ENCODE peak calls at places on chromosomes 7 and 10, in seven cellular contexts. One of them, this sample, is unnamed.

GRCh38 chr7:97119747-97120146 is 2.2 kb downstream of the SDHAF3 start:
- DNase-seq in HCT116: no peak
- DNase-seq in HepG2: no peak
- DNase-seq in Peyer's patch: no peak
- DNase-seq in tibial nerve: no peak
- DNase-seq in heart left ventricle: no peak
- DNase-seq in prostate gland: no peak
- DNase-seq in this sample: no peak

GRCh38 chr7:55111007-55111406 is 92.2 kb downstream of the EGFR start:
- DNase-seq in Peyer's patch: no peak
- DNase-seq in prostate gland: no peak
- DNase-seq in heart left ventricle: no peak
- DNase-seq in tibial nerve: no peak
- DNase-seq in HCT116: no peak
- DNase-seq in HepG2: no peak
- DNase-seq in this sample: no peak

GRCh38 chr10:128086003-128086863 is 40.0 kb downstream of the MKI67 start:
- DNase-seq in heart left ventricle: no peak
- DNase-seq in HepG2: no peak
- DNase-seq in Peyer's patch: no peak
- DNase-seq in prostate gland: no peak
- DNase-seq in HCT116: no peak
- DNase-seq in tibial nerve: no peak
- DNase-seq in this sample: no peak

GRCh38 chr10:6514180-6514579 is 65.9 kb downstream of the PRKCQ start:
- DNase-seq in HepG2: no peak
- DNase-seq in HCT116: no peak
- DNase-seq in prostate gland: no peak
- DNase-seq in heart left ventricle: no peak
- DNase-seq in tibial nerve: no peak
- DNase-seq in Peyer's patch: no peak
- DNase-seq in this sample: peak; percentile 65

GRCh38 chr7:47356261-47356660 is 225.7 kb downstream of the TNS3 start:
- DNase-seq in heart left ventricle: no peak
- DNase-seq in tibial nerve: no peak
- DNase-seq in Peyer's patch: peak; percentile 10
- DNase-seq in HCT116: no peak
- DNase-seq in prostate gland: no peak
- DNase-seq in HepG2: no peak
- DNase-seq in this sample: no peak

GRCh38 chr7:150444674-150445365 is 5.6 kb upstream of the GIMAP8 start:
- DNase-seq in HepG2: no peak
- DNase-seq in HCT116: no peak
- DNase-seq in tibial nerve: no peak
- DNase-seq in Peyer's patch: no peak
- DNase-seq in prostate gland: no peak
- DNase-seq in heart left ventricle: no peak
- DNase-seq in this sample: no peak

GRCh38 chr10:5666324-5667220 is at the start of gene ASB13:
- DNase-seq in heart left ventricle: peak; percentile 81
- DNase-seq in HCT116: peak; percentile 28
- DNase-seq in HepG2: peak; percentile 54
- DNase-seq in prostate gland: peak; percentile 52
- DNase-seq in tibial nerve: no peak
- DNase-seq in Peyer's patch: peak; percentile 83
- DNase-seq in this sample: peak; percentile 17

GRCh38 chr10:10647331-10647730 is 370.3 kb upstream of the CELF2 start:
- DNase-seq in Peyer's patch: no peak
- DNase-seq in HepG2: no peak
- DNase-seq in prostate gland: no peak
- DNase-seq in tibial nerve: no peak
- DNase-seq in HCT116: no peak
- DNase-seq in heart left ventricle: no peak
- DNase-seq in this sample: no peak

GRCh38 chr10:62681211-62681940 is 123.1 kb upstream of the ADO start:
- DNase-seq in heart left ventricle: no peak
- DNase-seq in HepG2: peak; percentile 36
- DNase-seq in tibial nerve: no peak
- DNase-seq in prostate gland: no peak
- DNase-seq in Peyer's patch: peak; percentile 82
- DNase-seq in HCT116: no peak
- DNase-seq in this sample: no peak

GRCh38 chr10:117609095-117609821 is 66.7 kb downstream of the EMX2 start:
- DNase-seq in prostate gland: no peak
- DNase-seq in HCT116: no peak
- DNase-seq in tibial nerve: no peak
- DNase-seq in HepG2: peak; percentile 36
- DNase-seq in Peyer's patch: no peak
- DNase-seq in heart left ventricle: peak; percentile 22
- DNase-seq in this sample: peak; percentile 37

GRCh38 chr10:36608251-36608650 is 517.1 kb upstream of the ANKRD30A start:
- DNase-seq in HepG2: peak; percentile 1
- DNase-seq in tibial nerve: no peak
- DNase-seq in heart left ventricle: no peak
- DNase-seq in prostate gland: no peak
- DNase-seq in Peyer's patch: no peak
- DNase-seq in HCT116: no peak
- DNase-seq in this sample: no peak

GRCh38 chr10:128631801-128632241 is 505.6 kb upstream of the MKI67 start:
- DNase-seq in HCT116: peak; percentile 35
- DNase-seq in Peyer's patch: no peak
- DNase-seq in heart left ventricle: no peak
- DNase-seq in tibial nerve: no peak
- DNase-seq in HepG2: peak; percentile 21
- DNase-seq in prostate gland: no peak
- DNase-seq in this sample: no peak

GRCh38 chr10:34320265-34320664 is 494.8 kb downstream of the PARD3 start:
- DNase-seq in heart left ventricle: no peak
- DNase-seq in Peyer's patch: no peak
- DNase-seq in prostate gland: no peak
- DNase-seq in HepG2: no peak
- DNase-seq in HCT116: no peak
- DNase-seq in tibial nerve: no peak
- DNase-seq in this sample: no peak

GRCh38 chr10:104274762-104275721 is 6.1 kb downstream of the GSTO2 start:
- DNase-seq in Peyer's patch: peak; percentile 68
- DNase-seq in tibial nerve: no peak
- DNase-seq in heart left ventricle: no peak
- DNase-seq in HCT116: peak; percentile 68
- DNase-seq in HepG2: no peak
- DNase-seq in prostate gland: peak; percentile 49
- DNase-seq in this sample: no peak

GRCh38 chr10:96397902-96398301 is 39.1 kb upstream of the OPALIN start:
- DNase-seq in tibial nerve: no peak
- DNase-seq in prostate gland: no peak
- DNase-seq in Peyer's patch: no peak
- DNase-seq in HCT116: no peak
- DNase-seq in heart left ventricle: peak; percentile 56
- DNase-seq in HepG2: no peak
- DNase-seq in this sample: no peak

GRCh38 chr7:21766218-21766617 is 179.5 kb downstream of the CDCA7L start:
- DNase-seq in tibial nerve: no peak
- DNase-seq in prostate gland: no peak
- DNase-seq in HepG2: no peak
- DNase-seq in heart left ventricle: no peak
- DNase-seq in HCT116: no peak
- DNase-seq in Peyer's patch: no peak
- DNase-seq in this sample: no peak

GRCh38 chr7:105638942-105639495 is 57.7 kb upstream of the EFCAB10 start:
- DNase-seq in Peyer's patch: no peak
- DNase-seq in HepG2: no peak
- DNase-seq in prostate gland: peak; percentile 55
- DNase-seq in HCT116: no peak
- DNase-seq in heart left ventricle: no peak
- DNase-seq in tibial nerve: no peak
- DNase-seq in this sample: no peak

GRCh38 chr7:159005618-159006017 is 139.0 kb downstream of the VIPR2 start:
- DNase-seq in Peyer's patch: no peak
- DNase-seq in HCT116: no peak
- DNase-seq in HepG2: no peak
- DNase-seq in prostate gland: no peak
- DNase-seq in heart left ventricle: no peak
- DNase-seq in tibial nerve: no peak
- DNase-seq in this sample: no peak

GRCh38 chr7:29285451-29285807 is 90.9 kb downstream of the CHN2 start:
- DNase-seq in HepG2: peak; percentile 28
- DNase-seq in heart left ventricle: no peak
- DNase-seq in HCT116: peak; percentile 62
- DNase-seq in Peyer's patch: no peak
- DNase-seq in prostate gland: no peak
- DNase-seq in tibial nerve: no peak
- DNase-seq in this sample: no peak

GRCh38 chr10:71716406-71716805 is 3.2 kb downstream of the C10orf105 start:
- DNase-seq in tibial nerve: no peak
- DNase-seq in HepG2: no peak
- DNase-seq in heart left ventricle: no peak
- DNase-seq in prostate gland: no peak
- DNase-seq in HCT116: no peak
- DNase-seq in Peyer's patch: no peak
- DNase-seq in this sample: no peak

GRCh38 chr10:71717056-71717755 is 2.4 kb downstream of the C10orf105 start:
- DNase-seq in HCT116: no peak
- DNase-seq in prostate gland: no peak
- DNase-seq in HepG2: no peak
- DNase-seq in heart left ventricle: no peak
- DNase-seq in Peyer's patch: no peak
- DNase-seq in tibial nerve: no peak
- DNase-seq in this sample: no peak

GRCh38 chr10:71715026-71715425 is 4.6 kb downstream of the C10orf105 start:
- DNase-seq in heart left ventricle: no peak
- DNase-seq in HCT116: no peak
- DNase-seq in prostate gland: no peak
- DNase-seq in Peyer's patch: no peak
- DNase-seq in tibial nerve: no peak
- DNase-seq in HepG2: no peak
- DNase-seq in this sample: no peak

GRCh38 chr10:71714592-71714991 is 5.0 kb downstream of the C10orf105 start:
- DNase-seq in heart left ventricle: no peak
- DNase-seq in HepG2: no peak
- DNase-seq in Peyer's patch: no peak
- DNase-seq in prostate gland: no peak
- DNase-seq in HCT116: no peak
- DNase-seq in tibial nerve: no peak
- DNase-seq in this sample: no peak

GRCh38 chr10:71715860-71716259 is 3.7 kb downstream of the C10orf105 start:
- DNase-seq in heart left ventricle: no peak
- DNase-seq in HCT116: no peak
- DNase-seq in tibial nerve: no peak
- DNase-seq in prostate gland: no peak
- DNase-seq in Peyer's patch: no peak
- DNase-seq in HepG2: no peak
- DNase-seq in this sample: no peak
- H3K4me1 ChIP-seq in heart left ventricle: peaks cover 43% of the 10 kb centered on the region
- H3K4me1 ChIP-seq in HCT116: no peaks in the 10 kb centered on the region
- H3K4me1 ChIP-seq in tibial nerve: peaks cover 16% of the 10 kb centered on the region
- H3K4me1 ChIP-seq in prostate gland: peaks cover 10% of the 10 kb centered on the region
- H3K4me1 ChIP-seq in Peyer's patch: peaks cover 5% of the 10 kb centered on the region
- H3K4me1 ChIP-seq in HepG2: no peaks in the 10 kb centered on the region
- H3K4me1 ChIP-seq in this sample: peaks cover 36% of the 10 kb centered on the region

GRCh38 chr7:155974186-155974897 is 162.1 kb upstream of the SHH start:
- DNase-seq in heart left ventricle: no peak
- DNase-seq in Peyer's patch: peak; percentile 29
- DNase-seq in HCT116: no peak
- DNase-seq in HepG2: no peak
- DNase-seq in prostate gland: no peak
- DNase-seq in tibial nerve: no peak
- DNase-seq in this sample: no peak

GRCh38 chr7:155973451-155973997 is 161.3 kb upstream of the SHH start:
- DNase-seq in heart left ventricle: no peak
- DNase-seq in HepG2: no peak
- DNase-seq in tibial nerve: no peak
- DNase-seq in prostate gland: no peak
- DNase-seq in Peyer's patch: peak; percentile 30
- DNase-seq in HCT116: no peak
- DNase-seq in this sample: no peak

GRCh38 chr7:155972651-155973349 is 160.5 kb upstream of the SHH start:
- DNase-seq in prostate gland: no peak
- DNase-seq in heart left ventricle: no peak
- DNase-seq in tibial nerve: no peak
- DNase-seq in Peyer's patch: peak; percentile 28
- DNase-seq in HepG2: no peak
- DNase-seq in HCT116: no peak
- DNase-seq in this sample: no peak

GRCh38 chr7:155971180-155971770 is 159.0 kb upstream of the SHH start:
- DNase-seq in prostate gland: no peak
- DNase-seq in heart left ventricle: no peak
- DNase-seq in Peyer's patch: no peak
- DNase-seq in HCT116: no peak
- DNase-seq in tibial nerve: no peak
- DNase-seq in HepG2: no peak
- DNase-seq in this sample: no peak

GRCh38 chr7:155972247-155972646 is 160.0 kb upstream of the SHH start:
- DNase-seq in Peyer's patch: no peak
- DNase-seq in tibial nerve: no peak
- DNase-seq in HepG2: no peak
- DNase-seq in heart left ventricle: no peak
- DNase-seq in prostate gland: no peak
- DNase-seq in HCT116: no peak
- DNase-seq in this sample: no peak
- H3K36me3 ChIP-seq in Peyer's patch: no peaks in the 10 kb centered on the region
- H3K36me3 ChIP-seq in tibial nerve: no peaks in the 10 kb centered on the region
- H3K36me3 ChIP-seq in HepG2: no peaks in the 10 kb centered on the region
- H3K36me3 ChIP-seq in heart left ventricle: no peaks in the 10 kb centered on the region
- H3K36me3 ChIP-seq in prostate gland: no peaks in the 10 kb centered on the region
- H3K36me3 ChIP-seq in HCT116: no peaks in the 10 kb centered on the region
- H3K36me3 ChIP-seq in this sample: no peaks in the 10 kb centered on the region

GRCh38 chr7:92557808-92558362 is 29.3 kb downstream of the RBM48 start:
- DNase-seq in tibial nerve: no peak
- DNase-seq in HCT116: no peak
- DNase-seq in prostate gland: no peak
- DNase-seq in HepG2: no peak
- DNase-seq in heart left ventricle: no peak
- DNase-seq in Peyer's patch: no peak
- DNase-seq in this sample: no peak

GRCh38 chr7:92560602-92561001 is 29.6 kb downstream of the FAM133B start:
- DNase-seq in HepG2: no peak
- DNase-seq in HCT116: no peak
- DNase-seq in heart left ventricle: no peak
- DNase-seq in Peyer's patch: no peak
- DNase-seq in tibial nerve: no peak
- DNase-seq in prostate gland: no peak
- DNase-seq in this sample: no peak

DNA sequence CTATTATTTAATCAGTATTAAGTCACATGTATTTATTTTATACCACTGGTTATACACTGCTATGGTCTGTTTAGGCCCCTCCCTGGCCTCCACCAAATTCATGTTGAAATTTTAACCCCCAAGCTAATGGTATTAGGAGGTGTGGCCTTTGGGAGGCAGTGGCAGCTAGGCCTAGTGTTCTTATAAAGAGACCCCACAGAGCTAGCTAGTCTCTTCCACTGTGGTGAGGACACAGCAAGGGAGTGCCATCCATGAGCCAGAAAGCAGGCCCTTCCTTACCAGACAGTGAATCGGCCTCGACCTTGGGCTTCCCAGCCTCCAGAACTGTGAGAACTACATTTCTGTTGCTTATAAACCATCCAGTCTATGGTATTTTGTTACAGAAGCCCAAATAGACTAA is 28.7 kb downstream of the RBM48 start:
- DNase-seq in prostate gland: no peak
- DNase-seq in HCT116: no peak
- DNase-seq in heart left ventricle: no peak
- DNase-seq in HepG2: no peak
- DNase-seq in tibial nerve: no peak
- DNase-seq in Peyer's patch: no peak
- DNase-seq in this sample: no peak
- TF ChIP-seq POLR2A in prostate gland: no peak
- TF ChIP-seq POLR2A in HCT116: no peak
- TF ChIP-seq POLR2A in heart left ventricle: no peak
- TF ChIP-seq POLR2A in HepG2: no peak
- TF ChIP-seq POLR2A in tibial nerve: no peak
- TF ChIP-seq POLR2A in Peyer's patch: no peak
- TF ChIP-seq POLR2A in this sample: no peak

GRCh38 chr10:78436223-78436575 is 402.5 kb downstream of the RPS24 start:
- DNase-seq in HepG2: no peak
- DNase-seq in Peyer's patch: no peak
- DNase-seq in heart left ventricle: no peak
- DNase-seq in HCT116: no peak
- DNase-seq in tibial nerve: no peak
- DNase-seq in prostate gland: no peak
- DNase-seq in this sample: no peak
- H3K4me1 ChIP-seq in HepG2: peaks cover 53% of the 10 kb centered on the region
- H3K4me1 ChIP-seq in Peyer's patch: no peaks in the 10 kb centered on the region
- H3K4me1 ChIP-seq in heart left ventricle: no peaks in the 10 kb centered on the region
- H3K4me1 ChIP-seq in HCT116: no peaks in the 10 kb centered on the region
- H3K4me1 ChIP-seq in tibial nerve: no peaks in the 10 kb centered on the region
- H3K4me1 ChIP-seq in prostate gland: peaks cover 4% of the 10 kb centered on the region
- H3K4me1 ChIP-seq in this sample: no peaks in the 10 kb centered on the region

This sample was measured in gastrocnemius medialis.